ENCODE peak calls at places on chromosomes 5 and 9, in five cellular contexts. One of them, this sample, is unnamed. For H3K27me3, the result is how much of the 10 kb centered on the place peaks cover.

GRCh38 chr5:169804861-169805260 is 167.8 kb downstream of the DOCK2 start:
- DNase-seq in neuronal stem cell: no peak
- DNase-seq in astrocyte: peak
- DNase-seq in Karpas-422: no peak
- DNase-seq in fibroblast of lung: peak
- DNase-seq in this sample: no peak

GRCh38 chr5:52356311-52356918 is 431.3 kb upstream of the ITGA1 start:
- DNase-seq in neuronal stem cell: no peak
- DNase-seq in astrocyte: no peak
- DNase-seq in Karpas-422: peak
- DNase-seq in fibroblast of lung: no peak
- DNase-seq in this sample: peak

GRCh38 chr9:98538626-98539031 is 170.1 kb downstream of the GABBR2 start:
- DNase-seq in neuronal stem cell: no peak
- DNase-seq in astrocyte: peak
- DNase-seq in Karpas-422: no peak
- DNase-seq in fibroblast of lung: peak
- DNase-seq in this sample: no peak

GRCh38 chr5:58987193-58987592 is 404.3 kb downstream of the RAB3C start:
- DNase-seq in neuronal stem cell: no peak
- DNase-seq in astrocyte: no peak
- DNase-seq in Karpas-422: no peak
- DNase-seq in fibroblast of lung: no peak
- DNase-seq in this sample: no peak

GRCh38 chr5:160432188-160432587 is 10.5 kb downstream of the PTTG1 start:
- DNase-seq in neuronal stem cell: no peak
- DNase-seq in astrocyte: no peak
- DNase-seq in Karpas-422: peak
- DNase-seq in fibroblast of lung: no peak
- DNase-seq in this sample: no peak

GRCh38 chr5:106269252-106269843 is 1401.4 kb downstream of the EFNA5 start:
- DNase-seq in neuronal stem cell: no peak
- DNase-seq in astrocyte: peak
- DNase-seq in Karpas-422: no peak
- DNase-seq in fibroblast of lung: peak
- DNase-seq in this sample: peak

GRCh38 chr5:111236995-111237394 is 12.8 kb downstream of the CAMK4 start:
- DNase-seq in neuronal stem cell: no peak
- DNase-seq in astrocyte: no peak
- DNase-seq in Karpas-422: no peak
- DNase-seq in fibroblast of lung: no peak
- DNase-seq in this sample: no peak

GRCh38 chr5:58317808-58318207 is 142.1 kb downstream of the PLK2 start:
- DNase-seq in neuronal stem cell: no peak
- DNase-seq in astrocyte: peak
- DNase-seq in Karpas-422: no peak
- DNase-seq in fibroblast of lung: peak
- DNase-seq in this sample: no peak

GRCh38 chr9:15136646-15137045 is 170.4 kb downstream of the TTC39B start:
- DNase-seq in neuronal stem cell: no peak
- DNase-seq in astrocyte: no peak
- DNase-seq in Karpas-422: peak
- DNase-seq in fibroblast of lung: no peak
- DNase-seq in this sample: peak

GRCh38 chr5:149561848-149562247 is 10.6 kb upstream of the CSNK1A1 start:
- DNase-seq in neuronal stem cell: no peak
- DNase-seq in astrocyte: peak
- DNase-seq in Karpas-422: no peak
- DNase-seq in fibroblast of lung: peak
- DNase-seq in this sample: peak

GRCh38 chr9:463455-464125 is 248.9 kb downstream of the DOCK8 start:
- DNase-seq in neuronal stem cell: no peak
- DNase-seq in astrocyte: no peak
- DNase-seq in Karpas-422: no peak
- DNase-seq in fibroblast of lung: no peak
- DNase-seq in this sample: no peak

GRCh38 chr5:172010278-172010677 is 3.8 kb upstream of the FBXW11 start:
- DNase-seq in neuronal stem cell: no peak
- DNase-seq in astrocyte: peak
- DNase-seq in Karpas-422: no peak
- DNase-seq in fibroblast of lung: peak
- DNase-seq in this sample: no peak

GRCh38 chr9:105696219-105696793 is 2.0 kb downstream of the TMEM38B start:
- DNase-seq in neuronal stem cell: no peak
- DNase-seq in astrocyte: no peak
- DNase-seq in Karpas-422: no peak
- DNase-seq in fibroblast of lung: no peak
- DNase-seq in this sample: no peak

GRCh38 chr9:30732060-30732459 is 1652.4 kb upstream of the ACO1 start:
- DNase-seq in neuronal stem cell: no peak
- DNase-seq in astrocyte: no peak
- DNase-seq in Karpas-422: no peak
- DNase-seq in fibroblast of lung: no peak
- DNase-seq in this sample: no peak

GRCh38 chr9:75064307-75065025 is 23.5 kb downstream of the NMRK1 start:
- DNase-seq in neuronal stem cell: no peak
- DNase-seq in astrocyte: peak
- DNase-seq in Karpas-422: no peak
- DNase-seq in fibroblast of lung: peak
- DNase-seq in this sample: no peak

GRCh38 chr5:158456756-158457155 is 597.8 kb upstream of the CLINT1 start:
- DNase-seq in neuronal stem cell: no peak
- DNase-seq in astrocyte: peak
- DNase-seq in Karpas-422: peak
- DNase-seq in fibroblast of lung: peak
- DNase-seq in this sample: peak

GRCh38 chr5:125196479-125197183 is 450.2 kb upstream of the ZNF608 start:
- DNase-seq in neuronal stem cell: peak
- DNase-seq in astrocyte: no peak
- DNase-seq in Karpas-422: no peak
- DNase-seq in fibroblast of lung: peak
- DNase-seq in this sample: no peak

GRCh38 chr9:114616684-114617520 is 5.8 kb downstream of the TMEM268 start:
- DNase-seq in neuronal stem cell: no peak
- DNase-seq in astrocyte: no peak
- DNase-seq in Karpas-422: peak
- DNase-seq in fibroblast of lung: no peak
- DNase-seq in this sample: no peak

GRCh38 chr9:93071464-93071863 is 13.0 kb downstream of the SUSD3 start:
- DNase-seq in neuronal stem cell: no peak
- DNase-seq in astrocyte: peak
- DNase-seq in Karpas-422: peak
- DNase-seq in fibroblast of lung: peak
- DNase-seq in this sample: no peak

GRCh38 chr5:40518511-40518917 is 161.2 kb upstream of the PTGER4 start:
- DNase-seq in neuronal stem cell: no peak
- DNase-seq in astrocyte: peak
- DNase-seq in Karpas-422: no peak
- DNase-seq in fibroblast of lung: peak
- DNase-seq in this sample: no peak

GRCh38 chr9:109880276-109881169 is 100.5 kb downstream of the PALM2AKAP2 start:
- DNase-seq in neuronal stem cell: peak
- DNase-seq in astrocyte: no peak
- DNase-seq in Karpas-422: peak
- DNase-seq in fibroblast of lung: peak
- DNase-seq in this sample: peak

GRCh38 chr5:92455011-92455410 is 1071.9 kb upstream of the ARRDC3 start:
- DNase-seq in neuronal stem cell: no peak
- DNase-seq in astrocyte: no peak
- DNase-seq in Karpas-422: no peak
- DNase-seq in fibroblast of lung: no peak
- DNase-seq in this sample: no peak

GRCh38 chr5:67165524-67166459 is 30.8 kb downstream of the CD180 start:
- DNase-seq in neuronal stem cell: peak
- DNase-seq in astrocyte: peak
- DNase-seq in Karpas-422: peak
- DNase-seq in fibroblast of lung: peak
- DNase-seq in this sample: peak

GRCh38 chr5:170691623-170692022 is 91.9 kb upstream of the GABRP start:
- DNase-seq in neuronal stem cell: no peak
- DNase-seq in astrocyte: no peak
- DNase-seq in Karpas-422: no peak
- DNase-seq in fibroblast of lung: no peak
- DNase-seq in this sample: no peak

GRCh38 chr5:75985077-75985476 is 98.1 kb upstream of the SV2C start:
- DNase-seq in neuronal stem cell: no peak
- DNase-seq in astrocyte: no peak
- DNase-seq in Karpas-422: no peak
- DNase-seq in fibroblast of lung: no peak
- DNase-seq in this sample: no peak

GRCh38 chr5:140358738-140359310 is 1.2 kb upstream of the SLC4A9 start:
- DNase-seq in neuronal stem cell: peak
- DNase-seq in astrocyte: peak
- DNase-seq in Karpas-422: no peak
- DNase-seq in fibroblast of lung: peak
- DNase-seq in this sample: no peak

GRCh38 chr5:179696605-179697004 is 2.2 kb upstream of the CANX start:
- DNase-seq in neuronal stem cell: no peak
- DNase-seq in astrocyte: no peak
- DNase-seq in Karpas-422: no peak
- DNase-seq in fibroblast of lung: no peak
- DNase-seq in this sample: peak

GRCh38 chr9:4836676-4837075 is 43.9 kb downstream of the RCL1 start:
- DNase-seq in neuronal stem cell: no peak
- DNase-seq in astrocyte: peak
- DNase-seq in Karpas-422: no peak
- DNase-seq in fibroblast of lung: peak
- DNase-seq in this sample: no peak

GRCh38 chr9:4840018-4840417 is 47.3 kb downstream of the RCL1 start:
- DNase-seq in neuronal stem cell: no peak
- DNase-seq in astrocyte: no peak
- DNase-seq in Karpas-422: no peak
- DNase-seq in fibroblast of lung: no peak
- DNase-seq in this sample: no peak

GRCh38 chr9:4837126-4837767 is 44.5 kb downstream of the RCL1 start:
- DNase-seq in neuronal stem cell: no peak
- DNase-seq in astrocyte: peak
- DNase-seq in Karpas-422: no peak
- DNase-seq in fibroblast of lung: peak
- DNase-seq in this sample: no peak

GRCh38 chr9:4839470-4839912 is 46.7 kb downstream of the RCL1 start:
- DNase-seq in neuronal stem cell: no peak
- DNase-seq in astrocyte: no peak
- DNase-seq in Karpas-422: no peak
- DNase-seq in fibroblast of lung: no peak
- DNase-seq in this sample: no peak

DNA sequence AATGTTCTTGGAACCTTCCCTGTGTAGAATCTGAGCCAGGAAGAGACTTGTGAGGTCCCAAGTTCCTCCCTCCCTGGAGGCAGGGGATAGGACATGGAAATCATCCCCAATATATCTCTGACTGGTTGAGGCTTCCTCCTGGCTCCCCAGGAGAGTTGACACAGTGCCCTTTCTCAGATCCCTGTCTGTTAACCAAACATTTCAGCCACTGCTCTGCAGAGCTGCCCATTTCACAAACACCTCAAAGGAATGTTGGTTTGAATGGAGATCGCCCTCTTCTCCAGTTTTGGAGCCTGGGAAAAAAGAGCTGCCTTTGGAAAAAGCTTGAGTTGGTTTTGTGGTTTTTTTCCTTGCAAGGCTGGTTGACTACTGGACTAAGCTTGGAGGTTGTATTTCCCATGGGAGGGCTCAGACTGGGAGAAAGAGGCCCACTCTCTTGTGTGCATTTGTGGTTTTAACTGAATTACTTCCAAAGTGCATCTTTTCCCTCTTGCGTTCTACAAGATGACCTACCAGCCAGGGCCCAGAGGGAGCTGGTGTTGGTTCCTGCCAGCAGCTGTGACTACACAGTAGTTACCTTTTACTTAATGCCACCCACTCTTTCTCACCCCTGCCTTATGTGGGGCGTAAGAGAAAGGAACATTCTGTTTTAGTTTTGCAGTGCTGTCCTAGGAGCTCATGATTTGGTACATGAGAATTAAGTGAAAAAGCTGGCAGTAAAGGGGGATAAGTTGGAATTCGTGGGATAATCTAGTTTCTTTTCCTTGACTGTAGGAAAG is 45.2 kb downstream of the RCL1 start:
- DNase-seq in neuronal stem cell: no peak
- DNase-seq in astrocyte: peak
- DNase-seq in Karpas-422: no peak
- DNase-seq in fibroblast of lung: peak
- DNase-seq in this sample: no peak
- H3K4me2 ChIP-seq in neuronal stem cell: no peak
- H3K4me2 ChIP-seq in astrocyte: peak
- H3K4me2 ChIP-seq in Karpas-422: no peak
- H3K4me2 ChIP-seq in fibroblast of lung: peak
- H3K4me2 ChIP-seq in this sample: peak

GRCh38 chr9:136335296-136336155 is 8.2 kb downstream of the GPSM1 start:
- DNase-seq in neuronal stem cell: no peak
- DNase-seq in astrocyte: no peak
- DNase-seq in Karpas-422: no peak
- DNase-seq in fibroblast of lung: no peak
- DNase-seq in this sample: no peak
- H3K27me3 ChIP-seq in neuronal stem cell: under half
- H3K27me3 ChIP-seq in astrocyte: under half
- H3K27me3 ChIP-seq in Karpas-422: under half
- H3K27me3 ChIP-seq in fibroblast of lung: under half
- H3K27me3 ChIP-seq in this sample: under half

GRCh38 chr9:121269888-121270254 is 1.9 kb downstream of the GSN start:
- DNase-seq in neuronal stem cell: no peak
- DNase-seq in astrocyte: no peak
- DNase-seq in Karpas-422: no peak
- DNase-seq in fibroblast of lung: peak
- DNase-seq in this sample: no peak
- H3K4me3 ChIP-seq in neuronal stem cell: no peak
- H3K4me3 ChIP-seq in astrocyte: peak
- H3K4me3 ChIP-seq in Karpas-422: no peak
- H3K4me3 ChIP-seq in fibroblast of lung: peak
- H3K4me3 ChIP-seq in this sample: peak

GRCh38 chr5:178201221-178201926 is 3.0 kb upstream of the HNRNPAB start:
- DNase-seq in neuronal stem cell: no peak
- DNase-seq in astrocyte: peak
- DNase-seq in Karpas-422: no peak
- DNase-seq in fibroblast of lung: peak
- DNase-seq in this sample: no peak
- H3K4me2 ChIP-seq in neuronal stem cell: no peak
- H3K4me2 ChIP-seq in astrocyte: peak
- H3K4me2 ChIP-seq in Karpas-422: no peak
- H3K4me2 ChIP-seq in fibroblast of lung: no peak
- H3K4me2 ChIP-seq in this sample: no peak

This sample was measured in hepatocyte.